ENCODE peak calls at places on chromosomes 7 and 10, in four cellular contexts. O is heart left ventricle, D is colonic mucosa, I is upper lobe of right lung. N is an unnamed sample.

GRCh38 chr7:147298611-147299043 is 1182.0 kb downstream of the CNTNAP2 start:
- DNase-seq in O (no peak), D (no peak), I (no peak), N (no peak)

GRCh38 chr10:15069230-15069629 is 19.3 kb downstream of the ACBD7 start:
- DNase-seq in O (no peak), D (no peak), I (no peak), N (no peak)

GRCh38 chr10:64732372-64732715 is 1211.1 kb downstream of the REEP3 start:
- DNase-seq in O (no peak), D (no peak), I (no peak), N (no peak)

GRCh38 chr7:140972876-140973829 is 41.6 kb downstream of the MRPS33 start:
- DNase-seq in O (no peak), D (no peak), I (no peak), N (no peak)

GRCh38 chr7:79714081-79714480 is 260.6 kb upstream of the MAGI2 start:
- DNase-seq in O (no peak), D (no peak), I (no peak), N (no peak)

GRCh38 chr7:97004931-97005763 is at the start of gene DLX6:
- DNase-seq in O (no peak), D (peak; percentile 52), I (no peak), N (no peak)

GRCh38 chr10:93319096-93319495 is 163.0 kb downstream of the MYOF start:
- DNase-seq in O (no peak), D (no peak), I (no peak), N (no peak)

GRCh38 chr10:95359466-95359865 is 68.7 kb upstream of the PDLIM1 start:
- DNase-seq in O (no peak), D (no peak), I (no peak), N (no peak)

GRCh38 chr7:131720703-131721102 is 164.3 kb upstream of the PODXL start:
- DNase-seq in O (no peak), D (no peak), I (no peak), N (peak; percentile 67)

GRCh38 chr10:112446055-112446854 is 459 bp downstream of the ZDHHC6 start:
- DNase-seq in O (no peak), D (peak; percentile 33), I (no peak), N (no peak)

GRCh38 chr10:86230538-86231180 is 135.9 kb downstream of the GRID1 start:
- DNase-seq in O (no peak), D (no peak), I (no peak), N (no peak)

GRCh38 chr7:151676759-151677158 is 157.1 kb upstream of the RHEB start:
- DNase-seq in O (peak; percentile 59), D (no peak), I (no peak), N (no peak)

GRCh38 chr10:126179637-126180036 is 208.6 kb downstream of the ADAM12 start:
- DNase-seq in O (no peak), D (no peak), I (no peak), N (no peak)

GRCh38 chr10:78115135-78115853 is 81.6 kb downstream of the RPS24 start:
- DNase-seq in O (no peak), D (no peak), I (no peak), N (no peak)

GRCh38 chr7:159070422-159071148 is 74.1 kb downstream of the VIPR2 start:
- DNase-seq in O (no peak), D (no peak), I (no peak), N (no peak)

GRCh38 chr10:79238606-79239005 is 108.7 kb upstream of the PPIF start:
- DNase-seq in O (no peak), D (no peak), I (no peak), N (no peak)

GRCh38 chr7:35508623-35509400 is 186.1 kb downstream of the HERPUD2 start:
- DNase-seq in O (no peak), D (no peak), I (no peak), N (no peak)

GRCh38 chr7:46115410-46115809 is 194.3 kb upstream of the IGFBP3 start:
- DNase-seq in O (no peak), D (no peak), I (no peak), N (no peak)

GRCh38 chr7:137591444-137591843 is 247.9 kb upstream of the PTN start:
- DNase-seq in O (no peak), D (no peak), I (no peak), N (no peak)

GRCh38 chr7:137669706-137670105 is 177.1 kb downstream of the DGKI start:
- DNase-seq in O (no peak), D (no peak), I (no peak), N (no peak)

GRCh38 chr7:14858410-14858809 is 44.1 kb downstream of the DGKB start:
- DNase-seq in O (no peak), D (no peak), I (no peak), N (no peak)

GRCh38 chr7:149771199-149771636 is 2.2 kb downstream of the ZNF467 start:
- DNase-seq in O (no peak), D (no peak), I (peak; percentile 71), N (no peak)

GRCh38 chr7:1749864-1750466 is 79.9 kb downstream of the ELFN1 start:
- DNase-seq in O (peak; percentile 75), D (no peak), I (no peak), N (peak; percentile 84)

GRCh38 chr7:151682831-151683614 is 163.3 kb upstream of the RHEB start:
- DNase-seq in O (no peak), D (no peak), I (no peak), N (no peak)

GRCh38 chr10:29807407-29807806 is 172.6 kb upstream of the SVIL start:
- DNase-seq in O (no peak), D (no peak), I (no peak), N (no peak)

GRCh38 chr10:53314856-53315255 is 542.3 kb upstream of the MBL2 start:
- DNase-seq in O (no peak), D (no peak), I (no peak), N (no peak)

GRCh38 chr10:132422169-132422691 is 25.2 kb downstream of the PWWP2B start:
- DNase-seq in O (no peak), D (no peak), I (no peak), N (no peak)

GRCh38 chr10:71964669-71965515 is 697 bp downstream of the CHST3 start:
- DNase-seq in O (peak; percentile 74), D (peak; percentile 53), I (no peak), N (no peak)

GRCh38 chr10:60389413-60390009 is at the start of gene ANK3:
- DNase-seq in O (no peak), D (no peak), I (no peak), N (no peak)

GRCh38 chr10:62958980-62959379 is 142.8 kb upstream of the EGR2 start:
- DNase-seq in O (no peak), D (no peak), I (no peak), N (no peak)

GRCh38 chr7:97270280-97270679 is 152.8 kb downstream of the SDHAF3 start:
- DNase-seq in O (no peak), D (no peak), I (no peak), N (no peak)

GRCh38 chr10:8074881-8075280 is 20.4 kb downstream of the GATA3 start:
- DNase-seq in O (no peak), D (no peak), I (no peak), N (no peak)

GRCh38 chr7:3548815-3549214 is 247.8 kb downstream of the SDK1 start:
- DNase-seq in O (no peak), D (no peak), I (no peak), N (no peak)

GRCh38 chr10:17609523-17610079 is 7.6 kb downstream of the HACD1 start:
- DNase-seq in O (no peak), D (no peak), I (no peak), N (no peak)

GRCh38 chr7:54813398-54813797 is 54.4 kb upstream of the SEC61G start:
- DNase-seq in O (peak; percentile 68), D (no peak), I (no peak), N (no peak)

GRCh38 chr10:34916368-34916767 is 101.3 kb upstream of the PARD3 start:
- DNase-seq in O (no peak), D (no peak), I (no peak), N (no peak)

DNA sequence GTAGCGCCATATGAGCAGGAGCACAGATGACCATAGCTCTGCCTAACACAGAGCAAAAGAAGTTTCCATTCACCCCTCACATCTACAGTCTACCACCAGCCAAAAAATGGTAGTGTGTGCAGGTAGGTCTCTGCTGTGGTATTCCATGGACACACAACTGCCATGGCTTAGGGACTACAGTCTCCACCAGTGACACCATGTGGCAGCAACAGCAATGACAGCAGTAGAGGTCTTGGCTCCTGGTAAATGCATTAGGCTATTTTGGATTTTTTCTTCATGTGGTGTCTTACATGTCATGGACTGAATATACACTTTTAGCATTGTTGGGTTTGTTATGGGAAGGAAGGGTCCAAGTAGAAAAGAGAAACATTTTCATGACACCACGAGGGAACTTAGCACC is 70.1 kb upstream of the CABCOCO1 start:
- DNase-seq in O (no peak), D (no peak), I (no peak), N (no peak)
- TF ChIP-seq CTCF in O (no peak), D (no peak), I (peak; percentile 34), N (peak; percentile 21)

DNA sequence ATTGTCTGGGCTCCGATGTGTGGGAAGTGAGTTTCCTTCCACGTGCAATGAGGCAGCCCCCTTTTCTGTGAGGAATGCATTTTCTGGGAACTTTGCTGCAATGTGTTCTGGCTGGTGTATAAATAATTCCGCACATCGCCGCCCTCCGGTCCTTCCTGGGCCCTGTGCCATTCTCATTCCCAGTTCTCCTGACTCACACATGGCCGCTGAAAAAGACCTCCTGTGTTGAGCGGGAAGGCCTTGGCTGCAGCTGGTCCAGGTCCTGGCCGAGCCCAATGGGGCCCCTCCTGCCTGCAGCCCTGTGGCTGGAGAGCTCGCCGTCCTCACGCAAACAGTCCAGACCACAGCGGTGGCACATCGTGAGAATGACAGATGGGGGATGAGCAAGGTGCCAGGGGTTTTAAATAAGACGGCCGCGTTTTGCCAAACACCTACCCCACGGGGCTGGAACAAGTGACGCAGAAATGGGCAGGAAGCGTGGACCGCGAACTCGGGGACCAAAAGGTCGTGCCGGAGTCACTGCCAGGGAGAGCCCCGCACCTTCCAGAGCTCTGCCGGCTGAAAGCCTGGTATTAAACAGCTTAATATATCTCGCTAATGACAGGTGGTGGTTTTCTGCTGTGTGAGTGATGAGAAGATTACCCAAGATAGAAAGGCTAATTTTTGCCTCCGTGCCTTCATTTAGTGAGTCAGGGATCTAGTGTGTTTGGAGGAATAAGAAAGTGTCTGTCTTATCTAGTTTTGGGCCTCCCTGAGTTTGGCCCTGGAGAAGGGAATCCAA is 37.0 kb downstream of the FAM20C start:
- DNase-seq in O (no peak), D (peak; percentile 41), I (no peak), N (no peak)
- TF ChIP-seq CTCF in O (no peak), D (no peak), I (no peak), N (no peak)

GRCh38 chr7:82810558-82811259 is 352.0 kb downstream of the PCLO start:
- DNase-seq in O (no peak), D (no peak), I (no peak), N (no peak)
- TF ChIP-seq CTCF in O (peak; percentile 49), D (peak; percentile 45), I (peak; percentile 49), N (peak; percentile 85)

DNA sequence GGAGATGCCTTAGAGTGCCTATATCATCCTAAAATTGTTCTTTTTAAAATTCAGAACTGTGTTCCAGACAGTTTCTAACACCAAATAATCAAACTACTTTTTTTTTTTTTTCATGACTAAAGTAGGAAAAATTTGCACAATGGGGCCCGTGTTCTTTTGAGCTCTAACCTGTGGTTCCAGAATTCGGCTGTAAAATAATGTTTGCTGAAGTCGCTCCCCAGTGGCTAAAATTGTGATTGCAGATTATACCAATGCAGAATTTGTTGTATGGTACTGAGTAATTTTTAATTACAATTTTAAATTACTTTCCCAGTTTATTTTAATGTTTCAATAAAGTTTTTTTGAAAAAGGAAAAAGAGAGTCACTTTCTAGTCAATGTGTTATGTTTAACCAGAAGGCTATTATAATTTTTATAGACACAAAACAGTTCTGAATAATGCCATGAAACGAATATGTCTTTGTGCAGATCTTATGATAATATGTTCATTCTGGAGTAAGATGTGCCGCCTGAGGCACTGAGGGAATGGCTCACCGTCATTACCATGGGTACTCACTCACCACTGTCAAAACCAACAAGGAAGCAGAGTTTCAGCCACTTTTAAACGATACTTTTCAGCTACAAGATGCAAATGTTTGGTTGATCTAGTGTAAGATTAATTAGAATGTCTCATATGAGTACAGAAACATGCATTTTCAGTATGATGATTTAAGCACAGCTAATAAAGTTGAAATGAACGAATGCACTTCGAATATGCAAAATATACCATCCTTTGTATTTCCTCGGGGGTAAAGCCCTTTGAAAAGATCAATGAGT is 173.6 kb downstream of the PRKCQ start:
- DNase-seq in O (no peak), D (no peak), I (no peak), N (peak; percentile 23)
- TF ChIP-seq CTCF in O (peak; percentile 36), D (peak; percentile 34), I (peak; percentile 44), N (peak; percentile 57)

N was measured in osteocyte.